ENCODE peak calls at places on chromosomes 6 and 20, in nine cellular contexts. L is fibroblast of lung, U is MM.1S, Q is neuronal stem cell, J is SK-N-SH, D is K562, Z is hepatocyte, V is GM23338, N is HCT116. Y is an unnamed sample.

GRCh38 chr6:143698329-143698728 is 20.6 kb downstream of the PHACTR2 start:
- DNase-seq in L (no peak), U (no peak), Q (no peak), J (no peak), D (no peak), Z (no peak), V (no peak), N (no peak), Y (no peak)

GRCh38 chr6:116530436-116530835 is 15.0 kb downstream of the TRAPPC3L start:
- DNase-seq in L (peak; percentile 71), U (no peak), Q (no peak), J (no peak), D (no peak), Z (no peak), V (no peak), N (no peak), Y (no peak)

GRCh38 chr6:4472953-4473642 is 303.1 kb upstream of the CDYL start:
- DNase-seq in L (no peak), U (no peak), Q (no peak), J (no peak), D (no peak), Z (no peak), V (no peak), N (no peak), Y (no peak)

GRCh38 chr20:54063998-54064676 is 6.3 kb downstream of the BCAS1 start:
- DNase-seq in L (no peak), U (no peak), Q (no peak), J (no peak), D (no peak), Z (no peak), V (no peak), N (no peak), Y (no peak)

GRCh38 chr6:44010411-44011349 is 116.6 kb downstream of the MRPL14 start:
- DNase-seq in L (peak; percentile 99), U (no peak), Q (no peak), J (no peak), D (no peak), Z (no peak), V (no peak), N (peak; percentile 74), Y (no peak)

GRCh38 chr6:80454197-80454596 is 347.7 kb downstream of the BCKDHB start:
- DNase-seq in L (peak; percentile 100), U (peak; percentile 11), Q (no peak), J (no peak), D (no peak), Z (no peak), V (no peak), N (peak; percentile 37), Y (no peak)

GRCh38 chr20:54759589-54759988 is 284.2 kb downstream of the DOK5 start:
- DNase-seq in L (no peak), U (no peak), Q (no peak), J (no peak), D (no peak), Z (no peak), V (no peak), N (no peak), Y (no peak)

GRCh38 chr6:95266537-95267258 is 310.6 kb upstream of the MANEA start:
- DNase-seq in L (peak; percentile 11), U (no peak), Q (no peak), J (no peak), D (no peak), Z (no peak), V (no peak), N (no peak), Y (peak; percentile 77)

GRCh38 chr20:32761831-32762753 is at the start of gene DNMT3B:
- DNase-seq in L (peak; percentile 79), U (peak; percentile 79), Q (peak; percentile 91), J (peak; percentile 99), D (peak; percentile 99), Z (peak; percentile 91), V (peak; percentile 99), N (peak; percentile 41), Y (peak; percentile 75)

DNA sequence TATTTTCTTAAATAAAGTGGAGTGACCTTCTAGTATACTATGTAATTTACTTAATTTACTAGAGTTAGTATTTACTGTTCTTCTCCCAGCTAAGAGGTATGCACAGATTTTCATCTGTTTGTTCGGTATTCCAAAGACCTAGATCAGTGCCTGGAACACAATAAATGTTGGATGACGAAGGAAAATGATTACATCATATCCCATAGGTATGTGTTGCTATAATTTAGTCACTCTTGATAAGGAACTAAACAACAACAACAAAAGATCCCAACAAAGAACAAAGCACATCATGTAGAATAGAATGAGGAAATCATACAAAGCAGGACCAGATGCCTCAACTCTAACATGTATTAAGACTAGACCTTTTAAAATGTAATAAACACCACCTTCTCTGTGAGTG is 89.6 kb upstream of the ADGRF1 start:
- DNase-seq in L (no peak), U (no peak), Q (no peak), J (no peak), D (no peak), Z (no peak), V (no peak), N (no peak), Y (no peak)
- H2AFZ ChIP-seq in L (no peak overlapping the region), U (no peak overlapping the region), Q (no peak overlapping the region), J (no peak overlapping the region), D (no peak overlapping the region), Z (no peak overlapping the region), V (peak overlapping the region; percentile 48), N (peak overlapping the region; percentile 29), Y (no peak overlapping the region)

DNA sequence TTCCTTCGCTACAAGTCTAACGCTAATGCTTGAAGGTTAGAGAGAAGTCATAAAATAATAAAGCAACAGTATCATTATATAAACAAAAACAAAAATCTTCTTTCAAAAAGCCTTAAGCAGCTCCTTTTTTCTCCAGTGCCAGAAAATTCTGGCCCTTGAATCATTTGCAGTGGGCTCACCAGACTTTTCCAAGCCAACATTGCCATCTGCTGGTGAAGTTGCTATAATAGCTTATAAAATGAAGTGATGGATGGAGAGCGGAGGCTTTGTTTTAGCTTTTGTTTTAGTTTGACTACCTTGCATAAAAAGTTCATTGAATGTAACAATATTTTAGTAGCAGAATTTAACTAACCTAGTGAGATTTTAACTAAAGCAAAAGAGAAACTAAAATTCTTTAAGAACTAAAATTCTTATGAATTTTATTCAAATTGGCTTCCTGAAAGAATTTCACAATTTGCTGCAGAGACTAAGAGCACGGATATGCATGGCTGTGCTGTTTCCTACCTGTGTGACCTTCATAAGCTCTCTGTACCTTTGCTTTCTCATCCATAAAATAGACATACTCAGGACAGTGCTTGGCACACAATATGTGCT is 44.8 kb upstream of the SLC2A12 start:
- DNase-seq in L (peak; percentile 52), U (peak; percentile 70), Q (peak; percentile 67), J (peak; percentile 69), D (peak; percentile 72), Z (peak; percentile 84), V (peak; percentile 90), N (peak; percentile 67), Y (peak; percentile 87)
- H3K4me2 ChIP-seq in L (no peak overlapping the region), U (no peak overlapping the region), Q (no peak overlapping the region), J (no peak overlapping the region), D (no peak overlapping the region), Z (no peak overlapping the region), V (no peak overlapping the region), N (peak overlapping the region; percentile 18), Y (no peak overlapping the region)

GRCh38 chr6:28758818-28759235 is 165.0 kb downstream of the TRIM27 start:
- DNase-seq in L (no peak), U (no peak), Q (no peak), J (no peak), D (no peak), Z (no peak), V (no peak), N (no peak), Y (no peak)

GRCh38 chr6:28756555-28756918 is 167.2 kb downstream of the TRIM27 start:
- DNase-seq in L (no peak), U (no peak), Q (no peak), J (no peak), D (peak; percentile 22), Z (no peak), V (no peak), N (no peak), Y (no peak)

GRCh38 chr6:28757429-28758045 is 166.2 kb downstream of the TRIM27 start:
- DNase-seq in L (no peak), U (no peak), Q (no peak), J (no peak), D (peak; percentile 33), Z (no peak), V (peak; percentile 69), N (no peak), Y (no peak)

GRCh38 chr6:28764014-28764723 is 159.6 kb downstream of the TRIM27 start:
- DNase-seq in L (no peak), U (no peak), Q (no peak), J (no peak), D (peak; percentile 64), Z (no peak), V (no peak), N (no peak), Y (no peak)

DNA sequence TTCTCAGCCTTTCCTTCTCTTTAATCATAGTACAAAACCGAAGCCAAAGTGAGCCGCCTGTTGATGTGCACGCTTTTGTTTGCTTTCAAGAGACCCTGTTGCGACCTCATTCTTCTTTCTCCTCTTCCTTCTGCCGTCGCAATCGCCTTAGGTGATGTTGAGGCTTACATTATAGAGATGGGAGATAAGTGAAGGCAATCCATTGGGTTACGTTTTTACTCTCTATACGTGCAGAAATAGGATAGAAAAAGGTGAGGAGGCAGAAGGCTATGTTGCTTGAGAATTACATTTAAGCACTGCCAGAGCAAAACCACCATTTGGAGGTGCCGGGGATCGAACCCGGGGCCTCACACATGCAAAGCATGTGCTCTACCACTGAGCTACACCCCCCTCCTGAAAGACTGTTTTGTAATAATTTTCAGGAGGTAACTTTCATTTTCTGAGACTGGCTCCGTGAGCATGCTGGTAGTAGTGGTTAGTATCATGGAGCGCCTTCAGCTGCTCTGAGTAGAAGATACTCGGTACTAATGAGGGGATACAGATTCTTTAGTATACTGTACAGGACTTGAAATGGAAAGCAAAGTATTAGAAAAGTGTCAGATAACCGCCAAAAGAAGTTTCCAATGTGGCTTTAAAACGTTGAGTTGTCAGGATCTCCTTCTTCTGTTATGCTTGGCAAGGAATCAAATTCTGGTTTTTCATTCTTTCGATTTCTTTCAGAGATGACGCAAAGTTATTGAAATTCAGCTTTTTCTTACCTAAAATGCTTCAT is 165.6 kb downstream of the TRIM27 start:
- DNase-seq in L (peak; percentile 47), U (peak; percentile 22), Q (no peak), J (no peak), D (peak; percentile 74), Z (peak; percentile 25), V (peak; percentile 81), N (peak; percentile 86), Y (peak; percentile 80)
- H2AFZ ChIP-seq in L (no peak overlapping the region), U (peak overlapping the region; percentile 35), Q (peak overlapping the region; percentile 25), J (peak overlapping the region; percentile 63), D (peak overlapping the region; percentile 96), Z (no peak overlapping the region), V (peak overlapping the region; percentile 52), N (peak overlapping the region; percentile 99), Y (peak overlapping the region; percentile 27)

DNA sequence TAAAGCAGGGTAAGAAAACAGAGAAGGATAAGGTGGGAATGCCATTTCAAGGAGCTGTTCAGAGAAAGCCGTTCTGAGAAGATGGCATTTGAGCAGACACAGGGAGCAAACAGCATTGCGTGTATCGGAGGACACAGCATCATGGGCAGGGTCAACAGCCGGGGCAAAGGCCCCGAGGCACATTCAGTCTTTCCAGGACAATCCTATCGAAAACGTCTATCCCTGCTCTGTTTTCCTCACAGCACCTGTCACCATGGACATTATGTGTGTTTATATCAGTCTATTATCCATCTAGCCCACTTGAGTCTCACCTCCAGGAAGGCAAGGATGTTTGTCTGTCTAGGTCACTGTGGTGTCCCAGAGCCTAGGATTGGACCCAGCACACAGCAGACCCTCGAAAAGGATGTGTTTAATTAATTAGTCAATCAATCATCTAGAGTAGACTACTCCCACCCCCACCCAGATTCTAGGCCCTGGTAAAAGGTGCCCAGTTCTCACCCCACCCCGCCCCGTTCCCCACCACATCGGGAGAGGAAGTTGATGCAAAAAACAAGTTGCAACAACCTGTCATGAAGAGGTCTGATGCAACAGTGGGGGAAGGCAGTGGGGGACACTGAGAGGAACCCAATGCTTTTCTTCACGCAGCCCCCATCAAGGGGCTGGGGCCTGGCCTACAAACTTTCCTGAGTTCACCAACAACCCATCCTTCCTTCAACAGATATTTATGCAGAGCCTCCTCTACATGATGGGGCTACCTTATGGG is 66.6 kb downstream of the PREX1 start:
- DNase-seq in L (no peak), U (no peak), Q (no peak), J (no peak), D (no peak), Z (no peak), V (no peak), N (no peak), Y (no peak)
- H3K4me2 ChIP-seq in L (no peak overlapping the region), U (no peak overlapping the region), Q (no peak overlapping the region), J (no peak overlapping the region), D (no peak overlapping the region), Z (no peak overlapping the region), V (no peak overlapping the region), N (no peak overlapping the region), Y (no peak overlapping the region)